ENCODE peak calls at places on chromosomes 1 and 21, in seven cellular contexts. One of them, this sample, is unnamed.

GRCh38 chr1:228404107-228404720 is 2.4 kb downstream of the TRIM11 start:
- DNase-seq in brain microvascular endothelial cell: no peak
- DNase-seq in tibial nerve: no peak
- DNase-seq in mammary epithelial cell: no peak
- DNase-seq in breast epithelium: no peak
- DNase-seq in astrocyte of the spinal cord: no peak
- DNase-seq in kidney glomerular epithelial cell: no peak
- DNase-seq in this sample: no peak

GRCh38 chr1:1677718-1678580 is 14.6 kb downstream of the SLC35E2B start:
- DNase-seq in brain microvascular endothelial cell: no peak
- DNase-seq in tibial nerve: peak
- DNase-seq in mammary epithelial cell: no peak
- DNase-seq in breast epithelium: no peak
- DNase-seq in astrocyte of the spinal cord: no peak
- DNase-seq in kidney glomerular epithelial cell: no peak
- DNase-seq in this sample: no peak

GRCh38 chr1:56064705-56065104 is 514.7 kb downstream of the PLPP3 start:
- DNase-seq in brain microvascular endothelial cell: peak
- DNase-seq in tibial nerve: no peak
- DNase-seq in mammary epithelial cell: peak
- DNase-seq in breast epithelium: no peak
- DNase-seq in astrocyte of the spinal cord: peak
- DNase-seq in kidney glomerular epithelial cell: no peak
- DNase-seq in this sample: no peak

GRCh38 chr1:70745199-70745598 is 302.4 kb downstream of the PTGER3 start:
- DNase-seq in brain microvascular endothelial cell: no peak
- DNase-seq in tibial nerve: no peak
- DNase-seq in mammary epithelial cell: no peak
- DNase-seq in breast epithelium: no peak
- DNase-seq in astrocyte of the spinal cord: no peak
- DNase-seq in kidney glomerular epithelial cell: no peak
- DNase-seq in this sample: peak

GRCh38 chr1:26833432-26834405 is 7.2 kb downstream of the ZDHHC18 start:
- DNase-seq in brain microvascular endothelial cell: no peak
- DNase-seq in tibial nerve: no peak
- DNase-seq in mammary epithelial cell: no peak
- DNase-seq in breast epithelium: no peak
- DNase-seq in astrocyte of the spinal cord: no peak
- DNase-seq in kidney glomerular epithelial cell: no peak
- DNase-seq in this sample: no peak

GRCh38 chr1:38578444-38578951 is 281.1 kb downstream of the RRAGC start:
- DNase-seq in brain microvascular endothelial cell: no peak
- DNase-seq in tibial nerve: no peak
- DNase-seq in mammary epithelial cell: no peak
- DNase-seq in breast epithelium: no peak
- DNase-seq in astrocyte of the spinal cord: no peak
- DNase-seq in kidney glomerular epithelial cell: no peak
- DNase-seq in this sample: no peak

GRCh38 chr1:154081386-154082126 is 73.3 kb downstream of the NUP210L start:
- DNase-seq in brain microvascular endothelial cell: no peak
- DNase-seq in tibial nerve: no peak
- DNase-seq in mammary epithelial cell: no peak
- DNase-seq in breast epithelium: no peak
- DNase-seq in astrocyte of the spinal cord: no peak
- DNase-seq in kidney glomerular epithelial cell: no peak
- DNase-seq in this sample: no peak

GRCh38 chr1:183461350-183461749 is 10.9 kb upstream of the SMG7 start:
- DNase-seq in brain microvascular endothelial cell: no peak
- DNase-seq in tibial nerve: no peak
- DNase-seq in mammary epithelial cell: peak
- DNase-seq in breast epithelium: no peak
- DNase-seq in astrocyte of the spinal cord: no peak
- DNase-seq in kidney glomerular epithelial cell: no peak
- DNase-seq in this sample: no peak

GRCh38 chr21:26920055-26920454 is 46.8 kb downstream of the ADAMTS5 start:
- DNase-seq in brain microvascular endothelial cell: no peak
- DNase-seq in tibial nerve: no peak
- DNase-seq in mammary epithelial cell: no peak
- DNase-seq in breast epithelium: no peak
- DNase-seq in astrocyte of the spinal cord: no peak
- DNase-seq in kidney glomerular epithelial cell: no peak
- DNase-seq in this sample: no peak

GRCh38 chr1:58204284-58204683 is 342.2 kb downstream of the OMA1 start:
- DNase-seq in brain microvascular endothelial cell: no peak
- DNase-seq in tibial nerve: no peak
- DNase-seq in mammary epithelial cell: no peak
- DNase-seq in breast epithelium: no peak
- DNase-seq in astrocyte of the spinal cord: no peak
- DNase-seq in kidney glomerular epithelial cell: no peak
- DNase-seq in this sample: no peak

GRCh38 chr1:37691497-37692077 is 729 bp upstream of the CDCA8 start:
- DNase-seq in brain microvascular endothelial cell: peak
- DNase-seq in tibial nerve: peak
- DNase-seq in mammary epithelial cell: peak
- DNase-seq in breast epithelium: peak
- DNase-seq in astrocyte of the spinal cord: peak
- DNase-seq in kidney glomerular epithelial cell: no peak
- DNase-seq in this sample: peak

GRCh38 chr1:172905452-172905851 is 145.3 kb downstream of the TNFSF18 start:
- DNase-seq in brain microvascular endothelial cell: no peak
- DNase-seq in tibial nerve: no peak
- DNase-seq in mammary epithelial cell: no peak
- DNase-seq in breast epithelium: no peak
- DNase-seq in astrocyte of the spinal cord: peak
- DNase-seq in kidney glomerular epithelial cell: peak
- DNase-seq in this sample: no peak

GRCh38 chr1:111503585-111504060 is at the start of the genes ADORA3 and TMIGD3:
- DNase-seq in brain microvascular endothelial cell: no peak
- DNase-seq in tibial nerve: no peak
- DNase-seq in mammary epithelial cell: no peak
- DNase-seq in breast epithelium: no peak
- DNase-seq in astrocyte of the spinal cord: no peak
- DNase-seq in kidney glomerular epithelial cell: no peak
- DNase-seq in this sample: no peak

GRCh38 chr1:145863272-145863671 is 4.4 kb upstream of the PIAS3 start:
- DNase-seq in brain microvascular endothelial cell: no peak
- DNase-seq in tibial nerve: no peak
- DNase-seq in mammary epithelial cell: no peak
- DNase-seq in breast epithelium: no peak
- DNase-seq in astrocyte of the spinal cord: no peak
- DNase-seq in kidney glomerular epithelial cell: no peak
- DNase-seq in this sample: no peak

GRCh38 chr1:226977288-226977972 is 37.3 kb downstream of the COQ8A start:
- DNase-seq in brain microvascular endothelial cell: no peak
- DNase-seq in tibial nerve: no peak
- DNase-seq in mammary epithelial cell: no peak
- DNase-seq in breast epithelium: no peak
- DNase-seq in astrocyte of the spinal cord: no peak
- DNase-seq in kidney glomerular epithelial cell: no peak
- DNase-seq in this sample: no peak

GRCh38 chr1:44531785-44532566 is 126.9 kb downstream of the RNF220 start:
- DNase-seq in brain microvascular endothelial cell: peak
- DNase-seq in tibial nerve: no peak
- DNase-seq in mammary epithelial cell: peak
- DNase-seq in breast epithelium: no peak
- DNase-seq in astrocyte of the spinal cord: peak
- DNase-seq in kidney glomerular epithelial cell: peak
- DNase-seq in this sample: peak

GRCh38 chr1:82950606-82951200 is 1048.2 kb downstream of the TTLL7 start:
- DNase-seq in brain microvascular endothelial cell: no peak
- DNase-seq in tibial nerve: no peak
- DNase-seq in mammary epithelial cell: no peak
- DNase-seq in breast epithelium: no peak
- DNase-seq in astrocyte of the spinal cord: no peak
- DNase-seq in kidney glomerular epithelial cell: no peak
- DNase-seq in this sample: no peak

GRCh38 chr1:210598135-210598652 is 269.5 kb downstream of the HHAT start:
- DNase-seq in brain microvascular endothelial cell: peak
- DNase-seq in tibial nerve: no peak
- DNase-seq in mammary epithelial cell: peak
- DNase-seq in breast epithelium: no peak
- DNase-seq in astrocyte of the spinal cord: peak
- DNase-seq in kidney glomerular epithelial cell: peak
- DNase-seq in this sample: peak

GRCh38 chr1:237695878-237696277 is 194.8 kb downstream of the ZP4 start:
- DNase-seq in brain microvascular endothelial cell: no peak
- DNase-seq in tibial nerve: no peak
- DNase-seq in mammary epithelial cell: no peak
- DNase-seq in breast epithelium: no peak
- DNase-seq in astrocyte of the spinal cord: no peak
- DNase-seq in kidney glomerular epithelial cell: no peak
- DNase-seq in this sample: no peak

GRCh38 chr1:243926803-243927245 is 76.8 kb upstream of the AKT3 start:
- DNase-seq in brain microvascular endothelial cell: peak
- DNase-seq in tibial nerve: no peak
- DNase-seq in mammary epithelial cell: peak
- DNase-seq in breast epithelium: no peak
- DNase-seq in astrocyte of the spinal cord: peak
- DNase-seq in kidney glomerular epithelial cell: peak
- DNase-seq in this sample: peak

GRCh38 chr1:2106681-2107405 is 56.6 kb downstream of the PRKCZ start:
- DNase-seq in brain microvascular endothelial cell: no peak
- DNase-seq in tibial nerve: no peak
- DNase-seq in mammary epithelial cell: no peak
- DNase-seq in breast epithelium: no peak
- DNase-seq in astrocyte of the spinal cord: no peak
- DNase-seq in kidney glomerular epithelial cell: no peak
- DNase-seq in this sample: no peak

GRCh38 chr1:93171549-93172050 is 8.6 kb downstream of the TMED5 start:
- DNase-seq in brain microvascular endothelial cell: no peak
- DNase-seq in tibial nerve: no peak
- DNase-seq in mammary epithelial cell: no peak
- DNase-seq in breast epithelium: no peak
- DNase-seq in astrocyte of the spinal cord: no peak
- DNase-seq in kidney glomerular epithelial cell: no peak
- DNase-seq in this sample: no peak

GRCh38 chr1:155277896-155278688 is 829 bp downstream of the HCN3 start:
- DNase-seq in brain microvascular endothelial cell: no peak
- DNase-seq in tibial nerve: no peak
- DNase-seq in mammary epithelial cell: peak
- DNase-seq in breast epithelium: peak
- DNase-seq in astrocyte of the spinal cord: peak
- DNase-seq in kidney glomerular epithelial cell: peak
- DNase-seq in this sample: peak

GRCh38 chr1:98920441-98921110 is 84.1 kb downstream of the PLPPR5 start:
- DNase-seq in brain microvascular endothelial cell: peak
- DNase-seq in tibial nerve: no peak
- DNase-seq in mammary epithelial cell: peak
- DNase-seq in breast epithelium: no peak
- DNase-seq in astrocyte of the spinal cord: peak
- DNase-seq in kidney glomerular epithelial cell: peak
- DNase-seq in this sample: peak

GRCh38 chr1:218480137-218480536 is 135.0 kb downstream of the TGFB2 start:
- DNase-seq in brain microvascular endothelial cell: peak
- DNase-seq in tibial nerve: no peak
- DNase-seq in mammary epithelial cell: peak
- DNase-seq in breast epithelium: no peak
- DNase-seq in astrocyte of the spinal cord: peak
- DNase-seq in kidney glomerular epithelial cell: peak
- DNase-seq in this sample: peak

GRCh38 chr1:185499986-185500626 is 183.1 kb upstream of the IVNS1ABP start:
- DNase-seq in brain microvascular endothelial cell: peak
- DNase-seq in tibial nerve: no peak
- DNase-seq in mammary epithelial cell: peak
- DNase-seq in breast epithelium: no peak
- DNase-seq in astrocyte of the spinal cord: peak
- DNase-seq in kidney glomerular epithelial cell: peak
- DNase-seq in this sample: peak

GRCh38 chr1:117173006-117173405 is 37.7 kb downstream of the VTCN1 start:
- DNase-seq in brain microvascular endothelial cell: no peak
- DNase-seq in tibial nerve: no peak
- DNase-seq in mammary epithelial cell: no peak
- DNase-seq in breast epithelium: no peak
- DNase-seq in astrocyte of the spinal cord: no peak
- DNase-seq in kidney glomerular epithelial cell: no peak
- DNase-seq in this sample: no peak

GRCh38 chr1:181675091-181675490 is 191.8 kb downstream of the CACNA1E start:
- DNase-seq in brain microvascular endothelial cell: no peak
- DNase-seq in tibial nerve: no peak
- DNase-seq in mammary epithelial cell: no peak
- DNase-seq in breast epithelium: no peak
- DNase-seq in astrocyte of the spinal cord: no peak
- DNase-seq in kidney glomerular epithelial cell: no peak
- DNase-seq in this sample: no peak

GRCh38 chr1:55836086-55836485 is 620.9 kb upstream of the USP24 start:
- DNase-seq in brain microvascular endothelial cell: no peak
- DNase-seq in tibial nerve: no peak
- DNase-seq in mammary epithelial cell: no peak
- DNase-seq in breast epithelium: no peak
- DNase-seq in astrocyte of the spinal cord: no peak
- DNase-seq in kidney glomerular epithelial cell: no peak
- DNase-seq in this sample: no peak

GRCh38 chr1:240254006-240254405 is 162.3 kb downstream of the FMN2 start:
- DNase-seq in brain microvascular endothelial cell: no peak
- DNase-seq in tibial nerve: no peak
- DNase-seq in mammary epithelial cell: no peak
- DNase-seq in breast epithelium: no peak
- DNase-seq in astrocyte of the spinal cord: no peak
- DNase-seq in kidney glomerular epithelial cell: no peak
- DNase-seq in this sample: no peak

GRCh38 chr1:234067584-234067983 is 163.1 kb downstream of the SLC35F3 start:
- DNase-seq in brain microvascular endothelial cell: no peak
- DNase-seq in tibial nerve: no peak
- DNase-seq in mammary epithelial cell: no peak
- DNase-seq in breast epithelium: no peak
- DNase-seq in astrocyte of the spinal cord: no peak
- DNase-seq in kidney glomerular epithelial cell: no peak
- DNase-seq in this sample: no peak

GRCh38 chr1:59143824-59144223 is 153.1 kb upstream of the FGGY start:
- DNase-seq in brain microvascular endothelial cell: no peak
- DNase-seq in tibial nerve: no peak
- DNase-seq in mammary epithelial cell: no peak
- DNase-seq in breast epithelium: no peak
- DNase-seq in astrocyte of the spinal cord: no peak
- DNase-seq in kidney glomerular epithelial cell: peak
- DNase-seq in this sample: no peak

GRCh38 chr21:43355196-43355924 is 71.6 kb downstream of the SIK1 start:
- DNase-seq in brain microvascular endothelial cell: no peak
- DNase-seq in tibial nerve: no peak
- DNase-seq in mammary epithelial cell: no peak
- DNase-seq in breast epithelium: no peak
- DNase-seq in astrocyte of the spinal cord: no peak
- DNase-seq in kidney glomerular epithelial cell: no peak
- DNase-seq in this sample: no peak

GRCh38 chr1:234409328-234409727 is 36.1 kb downstream of the COA6 start:
- DNase-seq in brain microvascular endothelial cell: no peak
- DNase-seq in tibial nerve: no peak
- DNase-seq in mammary epithelial cell: no peak
- DNase-seq in breast epithelium: no peak
- DNase-seq in astrocyte of the spinal cord: no peak
- DNase-seq in kidney glomerular epithelial cell: no peak
- DNase-seq in this sample: no peak

GRCh38 chr1:234837713-234838112 is 227.7 kb upstream of the IRF2BP2 start:
- DNase-seq in brain microvascular endothelial cell: no peak
- DNase-seq in tibial nerve: no peak
- DNase-seq in mammary epithelial cell: no peak
- DNase-seq in breast epithelium: no peak
- DNase-seq in astrocyte of the spinal cord: no peak
- DNase-seq in kidney glomerular epithelial cell: no peak
- DNase-seq in this sample: no peak

This sample was measured in H4.